ENCODE peak calls at places on chromosome 18, in six cellular contexts. D is neural progenitor cell, W is OCI-LY7, R is HCT116, V is hepatocyte, X is SK-N-SH. P is an unnamed sample.

GRCh38 chr18:59980052-59980668 is 80.4 kb downstream of the PMAIP1 start:
- DNase-seq in D (no peak), W (no peak), R (no peak), V (no peak), X (no peak), P (no peak)

GRCh38 chr18:26920644-26921043 is 55.1 kb upstream of the AQP4 start:
- DNase-seq in D (no peak), W (no peak), R (no peak), V (no peak), X (no peak), P (no peak)

GRCh38 chr18:32891797-32892196 is 119.0 kb upstream of the KLHL14 start:
- DNase-seq in D (no peak), W (no peak), R (no peak), V (no peak), X (no peak), P (no peak)

GRCh38 chr18:9734189-9734588 is 26.1 kb downstream of the RAB31 start:
- DNase-seq in D (no peak), W (no peak), R (no peak), V (peak), X (no peak), P (no peak)

GRCh38 chr18:10354241-10354811 is 100.1 kb upstream of the APCDD1 start:
- DNase-seq in D (no peak), W (no peak), R (no peak), V (no peak), X (no peak), P (no peak)

GRCh38 chr18:48085781-48086487 is 155.5 kb upstream of the SMAD2 start:
- DNase-seq in D (no peak), W (no peak), R (no peak), V (peak), X (no peak), P (no peak)

GRCh38 chr18:42156266-42156665 is 201.2 kb downstream of the PIK3C3 start:
- DNase-seq in D (peak), W (no peak), R (no peak), V (no peak), X (no peak), P (no peak)

GRCh38 chr18:13308369-13308768 is 89.8 kb downstream of the LDLRAD4 start:
- DNase-seq in D (no peak), W (no peak), R (no peak), V (no peak), X (no peak), P (no peak)

GRCh38 chr18:62214790-62215189 is 27.7 kb downstream of the RELCH start:
- DNase-seq in D (no peak), W (no peak), R (no peak), V (no peak), X (no peak), P (no peak)

GRCh38 chr18:34913837-34914755 is 127.1 kb upstream of the MAPRE2 start:
- DNase-seq in D (no peak), W (no peak), R (no peak), V (peak), X (no peak), P (no peak)

GRCh38 chr18:55001625-55002024 is 42.4 kb upstream of the CCDC68 start:
- DNase-seq in D (no peak), W (no peak), R (no peak), V (peak), X (no peak), P (no peak)

GRCh38 chr18:460302-460701 is 40.2 kb downstream of the COLEC12 start:
- DNase-seq in D (no peak), W (no peak), R (no peak), V (no peak), X (no peak), P (no peak)

GRCh38 chr18:59718108-59719057 is 21.2 kb upstream of the CCBE1 start:
- DNase-seq in D (no peak), W (no peak), R (no peak), V (no peak), X (peak), P (no peak)

GRCh38 chr18:76354348-76354747 is 140.7 kb downstream of the ZNF516 start:
- DNase-seq in D (no peak), W (no peak), R (no peak), V (no peak), X (no peak), P (no peak)

GRCh38 chr18:35479911-35480586 is 17.7 kb downstream of the INO80C start:
- DNase-seq in D (no peak), W (no peak), R (no peak), V (no peak), X (no peak), P (no peak)

GRCh38 chr18:76957384-76958355 is 135.3 kb downstream of the ZNF236 start:
- DNase-seq in D (no peak), W (no peak), R (no peak), V (no peak), X (no peak), P (no peak)

GRCh38 chr18:70292628-70293027 is 3.8 kb downstream of the SOCS6 start:
- DNase-seq in D (no peak), W (no peak), R (no peak), V (no peak), X (no peak), P (no peak)

GRCh38 chr18:13161276-13161899 is 57.2 kb upstream of the LDLRAD4 start:
- DNase-seq in D (no peak), W (no peak), R (no peak), V (no peak), X (no peak), P (no peak)

GRCh38 chr18:56402872-56403516 is 235.4 kb downstream of the TXNL1 start:
- DNase-seq in D (no peak), W (no peak), R (no peak), V (no peak), X (no peak), P (no peak)

GRCh38 chr18:35027206-35027605 is 14.0 kb upstream of the MAPRE2 start:
- DNase-seq in D (no peak), W (no peak), R (no peak), V (no peak), X (no peak), P (no peak)

GRCh38 chr18:64202229-64202835 is 53.4 kb upstream of the LINC00305 start:
- DNase-seq in D (peak), W (no peak), R (no peak), V (peak), X (no peak), P (no peak)

GRCh38 chr18:48161201-48161910 is 230.9 kb upstream of the SMAD2 start:
- DNase-seq in D (peak), W (no peak), R (no peak), V (peak), X (peak), P (peak)

GRCh38 chr18:45059695-45060094 is 379.0 kb downstream of the SETBP1 start:
- DNase-seq in D (no peak), W (no peak), R (no peak), V (no peak), X (no peak), P (no peak)

GRCh38 chr18:48230459-48231113 is 178.6 kb downstream of the ZBTB7C start:
- DNase-seq in D (peak), W (peak), R (peak), V (peak), X (peak), P (peak)

GRCh38 chr18:23842305-23842704 is 153.1 kb downstream of the LAMA3 start:
- DNase-seq in D (no peak), W (no peak), R (no peak), V (no peak), X (no peak), P (no peak)
- TF ChIP-seq EZH2phosphoT487 in D (no peak), W (no peak), R (no peak), V (no peak), X (no peak), P (no peak)

DNA sequence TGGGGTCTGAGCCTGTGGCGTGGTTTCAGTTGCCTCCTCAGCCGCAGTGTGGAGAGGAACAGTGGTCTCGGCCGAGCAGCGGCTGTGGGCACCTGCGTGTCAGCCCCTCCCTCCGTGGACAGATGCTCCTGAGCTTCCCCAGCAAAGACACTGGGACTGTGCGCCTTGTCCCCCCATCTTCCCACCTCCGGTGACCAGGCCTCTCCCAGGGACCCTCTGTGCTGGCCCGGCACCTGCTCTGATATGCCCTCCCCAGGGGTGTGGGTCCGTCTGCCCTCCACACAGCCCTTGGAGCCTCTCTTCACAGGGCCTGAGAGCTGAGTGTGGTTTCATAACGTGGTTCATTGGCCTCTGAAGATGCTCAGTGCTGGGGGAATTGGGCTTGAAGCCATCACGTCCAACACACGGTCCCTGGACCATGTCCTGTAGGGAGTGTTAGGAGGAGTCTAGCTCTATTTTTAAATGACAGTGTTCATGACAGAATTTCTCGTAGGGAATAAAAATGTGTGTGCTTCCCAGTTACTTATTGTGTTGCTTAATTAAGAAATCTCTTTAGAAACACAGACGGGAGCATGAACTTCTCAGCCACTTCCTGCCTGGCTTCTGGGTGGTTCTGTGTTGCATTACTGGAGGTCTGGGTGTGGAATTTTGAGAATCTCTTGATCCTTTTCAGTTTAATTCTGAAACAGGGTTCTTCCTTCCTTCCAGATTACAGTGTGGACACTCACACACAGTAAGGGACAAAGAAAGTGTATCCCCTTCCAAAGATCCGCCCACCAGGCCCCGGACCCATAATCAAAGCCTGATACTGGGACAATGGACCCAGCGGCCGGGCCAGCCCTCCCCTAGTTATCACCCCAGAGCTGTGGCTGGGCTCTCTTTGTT is 110.7 kb downstream of the NFATC1 start:
- DNase-seq in D (peak), W (no peak), R (no peak), V (no peak), X (no peak), P (no peak)
- H3K4me3 ChIP-seq in D (no peak), W (no peak), R (no peak), V (no peak), X (no peak), P (no peak)

GRCh38 chr18:46893360-46893759 is 23.9 kb downstream of the PIAS2 start:
- DNase-seq in D (no peak), W (no peak), R (no peak), V (no peak), X (no peak), P (no peak)

GRCh38 chr18:46892842-46893241 is 24.5 kb downstream of the PIAS2 start:
- DNase-seq in D (no peak), W (no peak), R (no peak), V (no peak), X (no peak), P (no peak)

GRCh38 chr18:46888965-46889364 is 28.3 kb downstream of the PIAS2 start:
- DNase-seq in D (no peak), W (no peak), R (no peak), V (no peak), X (no peak), P (no peak)

GRCh38 chr18:46894124-46894523 is 23.2 kb downstream of the PIAS2 start:
- DNase-seq in D (no peak), W (no peak), R (no peak), V (no peak), X (no peak), P (no peak)

GRCh38 chr18:46891742-46892214 is 25.5 kb downstream of the PIAS2 start:
- DNase-seq in D (no peak), W (peak), R (no peak), V (no peak), X (no peak), P (no peak)
- TF ChIP-seq EZH2phosphoT487 in D (no peak), W (no peak), R (no peak), V (no peak), X (no peak), P (no peak)

GRCh38 chr18:12087483-12087960 is 6.1 kb upstream of the ANKRD62 start:
- DNase-seq in D (no peak), W (no peak), R (no peak), V (peak), X (no peak), P (no peak)
- H3K4me3 ChIP-seq in D (no peak), W (no peak), R (no peak), V (no peak), X (no peak), P (no peak)

DNA sequence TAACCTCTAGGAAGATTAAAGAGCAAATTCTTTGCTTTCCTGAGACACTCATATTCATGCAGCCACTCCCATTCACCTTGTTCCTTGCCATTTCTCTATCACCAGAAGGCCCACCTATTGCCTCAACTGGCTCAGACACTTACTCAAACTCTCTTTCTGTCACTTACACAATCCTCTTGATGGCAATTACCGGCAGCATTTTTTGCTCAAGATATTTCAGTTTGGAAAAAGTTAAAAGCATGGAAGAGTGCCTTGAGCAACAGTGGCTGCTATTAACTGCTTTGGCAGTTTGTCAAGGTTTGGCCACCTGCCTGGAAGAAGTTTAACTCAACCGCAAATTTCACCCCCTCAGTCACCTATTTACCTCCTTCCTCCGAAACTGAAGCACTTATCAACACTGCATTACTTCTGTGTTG is 1104.0 kb upstream of the PIK3C3 start:
- DNase-seq in D (no peak), W (no peak), R (no peak), V (peak), X (no peak), P (peak)
- TF ChIP-seq EZH2phosphoT487 in D (no peak), W (no peak), R (no peak), V (no peak), X (no peak), P (no peak)

GRCh38 chr18:46302866-46303485 is 198.8 kb downstream of the HAUS1 start:
- DNase-seq in D (no peak), W (peak), R (no peak), V (no peak), X (no peak), P (no peak)

GRCh38 chr18:46298511-46298910 is 194.3 kb downstream of the HAUS1 start:
- DNase-seq in D (no peak), W (no peak), R (no peak), V (no peak), X (no peak), P (no peak)

GRCh38 chr18:46301571-46301970 is 197.4 kb downstream of the HAUS1 start:
- DNase-seq in D (no peak), W (no peak), R (no peak), V (no peak), X (no peak), P (no peak)

GRCh38 chr18:46299465-46300004 is 195.3 kb downstream of the HAUS1 start:
- DNase-seq in D (no peak), W (no peak), R (no peak), V (no peak), X (no peak), P (no peak)

GRCh38 chr18:46301081-46301480 is 196.9 kb downstream of the HAUS1 start:
- DNase-seq in D (no peak), W (no peak), R (no peak), V (no peak), X (no peak), P (no peak)
- H3K4me3 ChIP-seq in D (no peak), W (no peak), R (no peak), V (no peak), X (no peak), P (no peak)

GRCh38 chr18:3842844-3843243 is 392.9 kb downstream of the TGIF1 start:
- DNase-seq in D (no peak), W (no peak), R (no peak), V (no peak), X (no peak), P (no peak)
- TF ChIP-seq EZH2phosphoT487 in D (no peak), W (no peak), R (no peak), V (no peak), X (no peak), P (no peak)